ENCODE peak calls at places on chromosomes 3 and 15, in six cellular contexts. B is suprapubic skin, Q is foreskin fibroblast, E is colonic mucosa, K is transverse colon, U is astrocyte of the spinal cord. O is an unnamed sample.

GRCh38 chr3:148736086-148736485 is 38.4 kb downstream of the AGTR1 start:
- DNase-seq in Q (no peak), E (no peak), U (no peak), K (no peak), B (no peak), O (no peak)

GRCh38 chr15:95180530-95180929 is 949.2 kb downstream of the MCTP2 start:
- DNase-seq in B (no peak), K (no peak), Q (no peak), U (no peak), E (no peak), O (no peak)

GRCh38 chr3:128340198-128340903 is 126.3 kb downstream of the DNAJB8 start:
- DNase-seq in E (no peak), U (no peak), Q (no peak), K (no peak), B (no peak), O (no peak)

GRCh38 chr3:50239649-50240048 is 3.6 kb downstream of the GNAI2 start:
- DNase-seq in K (no peak), E (no peak), Q (no peak), U (no peak), B (no peak), O (no peak)

GRCh38 chr3:143234521-143234920 is 115.0 kb downstream of the CHST2 start:
- DNase-seq in B (no peak), E (no peak), U (peak), Q (peak), K (no peak), O (no peak)

GRCh38 chr3:77620009-77620408 is 580.1 kb downstream of the ROBO2 start:
- DNase-seq in U (no peak), Q (peak), K (no peak), E (no peak), B (no peak), O (no peak)

GRCh38 chr3:34159613-34160420 is 361.4 kb downstream of the PDCD6IP start:
- DNase-seq in B (no peak), E (no peak), U (no peak), Q (no peak), K (no peak), O (peak)

GRCh38 chr15:98518823-98519561 is 129.3 kb upstream of the IGF1R start:
- DNase-seq in E (peak), K (peak), Q (peak), U (peak), B (no peak), O (peak)

GRCh38 chr3:149771652-149772271 is 19.5 kb upstream of the COMMD2 start:
- DNase-seq in Q (peak), U (peak), K (peak), E (peak), B (no peak), O (no peak)

GRCh38 chr3:85709483-85709882 is 750.7 kb downstream of the CADM2 start:
- DNase-seq in K (no peak), B (no peak), U (no peak), Q (no peak), E (no peak), O (no peak)

GRCh38 chr15:75924576-75924975 is 20.9 kb downstream of the FBXO22 start:
- DNase-seq in K (no peak), Q (no peak), E (no peak), U (no peak), B (no peak), O (no peak)

GRCh38 chr3:187490366-187490765 is 122.2 kb downstream of the RTP4 start:
- DNase-seq in U (peak), K (no peak), B (no peak), E (no peak), Q (no peak), O (no peak)

GRCh38 chr3:187497037-187497436 is 128.9 kb downstream of the RTP4 start:
- DNase-seq in B (no peak), K (no peak), Q (no peak), E (no peak), U (no peak), O (no peak)

DNA sequence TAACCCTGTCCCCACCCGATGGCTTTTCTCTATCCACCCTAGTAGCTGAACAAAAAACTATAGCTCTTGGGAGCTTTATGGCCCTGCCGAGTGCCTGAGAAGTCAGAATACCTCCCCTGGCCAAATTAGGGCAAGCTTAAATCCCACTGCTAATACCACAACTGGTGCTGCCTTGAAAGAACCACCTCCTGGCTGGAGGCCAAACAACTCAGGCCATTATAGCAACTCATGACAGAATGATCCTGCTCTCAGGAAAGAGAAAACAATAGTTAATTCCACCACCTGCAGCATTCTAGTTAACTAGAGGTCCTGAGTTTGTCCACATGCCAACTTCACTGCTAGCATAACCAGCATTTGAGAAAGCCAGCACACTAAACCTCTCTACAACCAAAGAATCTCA is 123.2 kb downstream of the RTP4 start:
- DNase-seq in B (no peak), K (no peak), Q (no peak), U (no peak), E (no peak), O (no peak)
- H3K4me3 ChIP-seq in B (no peak), K (no peak), Q (no peak), U (no peak), E (no peak), O (no peak)

DNA sequence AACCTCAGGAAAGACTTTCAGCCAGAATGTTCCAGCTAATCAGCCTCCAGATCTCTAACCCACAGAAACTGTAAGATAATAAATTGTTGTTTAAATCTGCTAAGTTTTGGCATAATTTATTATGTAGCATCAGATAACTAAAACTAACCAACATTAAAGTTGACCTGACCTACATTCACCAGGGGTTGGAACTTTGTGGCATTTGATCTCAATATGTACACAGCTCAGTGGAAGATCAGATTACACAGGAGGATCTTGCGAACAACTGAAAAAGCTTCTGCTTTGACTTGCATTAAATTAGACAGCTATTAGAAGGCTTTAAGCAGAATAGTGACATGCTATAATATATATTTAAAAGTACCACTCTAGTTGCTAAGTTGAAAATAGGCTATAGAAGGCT is 91.4 kb upstream of the POU1F1 start:
- DNase-seq in Q (no peak), K (no peak), E (no peak), B (no peak), U (no peak), O (peak)
- H3K4me3 ChIP-seq in Q (no peak), K (no peak), E (no peak), B (no peak), U (no peak), O (no peak)

DNA sequence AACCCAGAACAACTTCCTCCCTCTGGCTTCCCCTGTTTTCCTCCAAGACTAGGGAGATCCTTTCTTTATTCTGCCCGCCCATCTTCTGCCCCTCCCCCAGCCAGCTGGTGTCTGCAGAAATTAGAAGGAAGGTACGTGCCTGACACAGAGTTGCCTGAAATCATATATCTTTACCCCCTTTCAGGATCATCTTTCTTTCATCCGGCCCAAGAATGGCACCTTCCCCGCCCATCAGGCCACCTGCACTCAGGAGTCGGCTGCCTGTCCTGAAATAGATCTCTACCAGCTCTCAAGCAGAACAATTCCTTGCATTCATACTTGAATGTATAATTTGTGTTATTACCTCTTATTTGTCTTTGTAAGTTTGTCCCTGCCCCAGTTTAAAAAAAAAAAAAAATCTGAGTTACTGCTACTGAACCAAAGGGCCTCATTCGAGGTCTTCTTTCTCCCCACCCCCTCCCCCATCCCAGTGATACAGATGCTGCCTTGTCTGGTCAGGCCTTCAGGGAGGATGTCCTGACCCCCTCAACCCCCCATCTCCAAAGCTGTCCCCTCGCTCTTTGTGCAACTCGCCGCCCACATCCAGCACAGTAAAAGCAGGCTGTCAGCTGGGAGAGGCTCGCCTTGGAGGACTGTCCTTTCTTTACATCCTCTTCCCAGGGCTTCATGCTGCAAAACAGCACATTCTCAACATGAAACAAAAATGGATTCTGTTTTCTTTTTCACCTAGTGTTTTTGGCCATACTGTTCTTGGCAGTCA is 133.5 kb downstream of the VGLL4 start:
- DNase-seq in B (no peak), K (no peak), E (no peak), U (no peak), Q (no peak), O (no peak)
- H3K4me3 ChIP-seq in B (no peak), K (no peak), E (no peak), U (no peak), Q (no peak), O (no peak)

DNA sequence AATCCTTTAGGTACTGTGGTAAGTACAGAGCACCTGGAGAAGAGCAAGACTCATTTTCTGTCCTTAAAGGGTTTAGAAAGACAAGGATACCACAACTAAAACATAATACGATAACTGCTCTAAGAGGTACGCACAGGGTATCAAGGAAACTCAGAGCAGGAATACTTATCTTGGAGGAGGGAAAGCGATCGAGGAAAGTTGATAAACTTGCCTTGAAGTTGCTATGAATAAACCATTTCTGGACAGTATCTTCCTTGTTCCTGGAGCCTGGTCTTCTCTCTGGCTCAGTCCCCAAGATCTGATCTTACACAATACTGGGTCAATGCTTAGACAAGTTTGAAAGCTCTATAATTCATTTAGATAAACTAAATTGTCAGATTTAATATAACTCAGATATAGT is 17.6 kb upstream of the GATM start:
- DNase-seq in U (no peak), K (no peak), Q (no peak), E (no peak), B (no peak), O (no peak)
- H3K4me3 ChIP-seq in U (no peak), K (no peak), Q (no peak), E (no peak), B (no peak), O (no peak)

GRCh38 chr3:28242519-28242918 is 1.1 kb downstream of the CMC1 start:
- DNase-seq in B (no peak), K (no peak), U (no peak), E (no peak), Q (no peak), O (no peak)

GRCh38 chr3:28243424-28244106 is 2.1 kb downstream of the CMC1 start:
- DNase-seq in B (no peak), E (no peak), Q (no peak), U (no peak), K (no peak), O (no peak)

GRCh38 chr3:28241221-28242160 is at the start of gene CMC1:
- DNase-seq in Q (peak), K (peak), U (peak), E (peak), B (peak), O (peak)

GRCh38 chr3:28239108-28239507 is 2.3 kb upstream of the CMC1 start:
- DNase-seq in K (no peak), Q (no peak), B (no peak), E (no peak), U (no peak), O (no peak)

GRCh38 chr3:28240440-28240839 is 979 bp upstream of the CMC1 start:
- DNase-seq in E (no peak), U (no peak), B (no peak), K (no peak), Q (peak), O (no peak)
- H3K4me3 ChIP-seq in E (no peak), U (no peak), B (peak), K (peak), Q (no peak), O (peak)

DNA sequence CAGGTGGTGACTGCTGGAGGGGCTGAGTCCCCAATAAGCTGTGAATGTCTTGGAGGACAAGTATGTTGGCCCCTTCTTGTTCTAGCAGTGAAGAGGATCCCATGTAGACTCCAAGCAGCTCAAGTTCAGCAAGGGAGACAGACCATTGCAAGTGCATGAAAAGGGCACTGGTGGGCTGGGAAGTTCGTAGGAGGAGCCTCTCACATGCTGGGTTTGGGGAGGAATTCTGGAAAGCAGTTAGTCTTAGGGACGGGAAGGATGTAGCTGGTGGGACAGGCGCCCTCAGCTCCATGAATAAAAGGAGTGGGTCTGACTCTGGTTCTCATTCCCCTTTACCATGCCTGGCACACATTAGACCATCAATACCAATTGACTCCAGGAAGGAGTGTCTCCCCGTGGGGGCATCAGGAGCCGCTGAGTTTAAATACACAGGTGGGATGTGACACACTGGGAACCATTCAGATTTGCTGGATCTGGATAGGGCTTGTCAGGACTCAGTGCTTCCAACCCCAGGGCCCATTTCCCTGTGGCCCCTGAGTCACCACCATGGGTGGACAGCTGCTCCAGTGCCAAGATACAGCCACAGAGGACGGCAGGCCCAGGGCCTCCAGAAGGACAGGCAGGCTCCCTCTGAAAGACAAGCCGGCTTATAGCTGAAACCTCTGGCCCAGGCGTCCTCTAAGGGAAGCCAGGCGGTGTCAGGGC is 554 bp upstream of the XYLB start:
- DNase-seq in U (no peak), Q (no peak), B (no peak), K (no peak), E (no peak), O (no peak)
- H3K4me3 ChIP-seq in U (no peak), Q (no peak), B (peak), K (peak), E (peak), O (peak)

GRCh38 chr3:55687526-55687925 is 200.4 kb upstream of the WNT5A start:
- DNase-seq in Q (no peak), E (no peak), K (no peak), U (no peak), B (no peak), O (no peak)
- H3K4me3 ChIP-seq in Q (no peak), E (no peak), K (no peak), U (no peak), B (no peak), O (no peak)